ENCODE peak calls at places on chromosome 6, in five cellular contexts. N, B, K, Y and Z are unnamed samples.

GRCh38 chr6:168686831-168687730 is 246.1 kb downstream of the SMOC2 start:
- DNase-seq in N (no peak), B (peak; percentile 16), K (no peak), Y (no peak), Z (no peak)

GRCh38 chr6:111813247-111814162 is 59.7 kb downstream of the FYN start:
- DNase-seq in N (peak; percentile 50), B (no peak), K (no peak), Y (no peak), Z (no peak)

GRCh38 chr6:56004421-56004820 is 129.0 kb upstream of the BMP5 start:
- DNase-seq in N (peak; percentile 33), B (no peak), K (no peak), Y (no peak), Z (no peak)

GRCh38 chr6:154302111-154302752 is 54.4 kb downstream of the IPCEF1 start:
- DNase-seq in N (peak; percentile 56), B (no peak), K (no peak), Y (no peak), Z (no peak)

GRCh38 chr6:53042112-53042511 is 23.1 kb upstream of the FBXO9 start:
- DNase-seq in N (peak; percentile 94), B (no peak), K (no peak), Y (no peak), Z (no peak)

GRCh38 chr6:34575326-34575725 is 19.2 kb upstream of the SPDEF start:
- DNase-seq in N (no peak), B (no peak), K (no peak), Y (no peak), Z (no peak)

GRCh38 chr6:113649916-113650609 is 207.1 kb upstream of the MARCKS start:
- DNase-seq in N (peak; percentile 76), B (no peak), K (no peak), Y (no peak), Z (no peak)

GRCh38 chr6:142482249-142482648 is 180.4 kb downstream of the ADGRG6 start:
- DNase-seq in N (peak; percentile 14), B (no peak), K (no peak), Y (no peak), Z (no peak)

GRCh38 chr6:86724695-86725094 is 212.6 kb upstream of the HTR1E start:
- DNase-seq in N (no peak), B (no peak), K (no peak), Y (no peak), Z (no peak)

GRCh38 chr6:30287139-30287538 is 39.6 kb upstream of the TRIM39 start:
- DNase-seq in N (no peak), B (no peak), K (no peak), Y (no peak), Z (no peak)

GRCh38 chr6:72646604-72647485 is 25.0 kb downstream of the KCNQ5 start:
- DNase-seq in N (peak; percentile 85), B (no peak), K (no peak), Y (no peak), Z (no peak)

GRCh38 chr6:7580927-7581618 is 8.9 kb upstream of the SNRNP48 start:
- DNase-seq in N (no peak), B (no peak), K (no peak), Y (no peak), Z (no peak)

GRCh38 chr6:6798430-6798829 is 209.9 kb downstream of the LY86 start:
- DNase-seq in N (no peak), B (no peak), K (no peak), Y (no peak), Z (no peak)

GRCh38 chr6:17186925-17187324 is 85.1 kb downstream of the STMND1 start:
- DNase-seq in N (no peak), B (no peak), K (no peak), Y (no peak), Z (no peak)

GRCh38 chr6:31821301-31822037 is 6.1 kb upstream of the HSPA1B start:
- DNase-seq in N (no peak), B (peak; percentile 76), K (peak; percentile 84), Y (no peak), Z (peak; percentile 77)

GRCh38 chr6:23106951-23107350 is 537.6 kb downstream of the HDGFL1 start:
- DNase-seq in N (peak; percentile 41), B (no peak), K (no peak), Y (no peak), Z (no peak)

GRCh38 chr6:148827421-148827820 is 80.6 kb downstream of the UST start:
- DNase-seq in N (no peak), B (no peak), K (no peak), Y (no peak), Z (no peak)

GRCh38 chr6:71168233-71168765 is 120.3 kb upstream of the OGFRL1 start:
- DNase-seq in N (no peak), B (no peak), K (no peak), Y (no peak), Z (no peak)

GRCh38 chr6:148598690-148599089 is 148.1 kb upstream of the UST start:
- DNase-seq in N (no peak), B (no peak), K (no peak), Y (no peak), Z (no peak)

GRCh38 chr6:52725530-52726192 is 37.6 kb downstream of the GSTA2 start:
- DNase-seq in N (peak; percentile 93), B (no peak), K (no peak), Y (no peak), Z (no peak)

GRCh38 chr6:34243901-34244884 is 4.6 kb downstream of the SMIM29 start:
- DNase-seq in N (peak; percentile 91), B (peak; percentile 88), K (peak; percentile 86), Y (peak; percentile 53), Z (peak; percentile 58)

GRCh38 chr6:11207199-11207968 is 25.1 kb downstream of the NEDD9 start:
- DNase-seq in N (peak; percentile 100), B (peak; percentile 85), K (peak; percentile 70), Y (no peak), Z (peak; percentile 52)

GRCh38 chr6:50113114-50113857 is 63.6 kb upstream of the DEFB112 start:
- DNase-seq in N (peak; percentile 7), B (no peak), K (no peak), Y (no peak), Z (no peak)

GRCh38 chr6:34644716-34645115 is 51.9 kb downstream of the ILRUN start:
- DNase-seq in N (no peak), B (no peak), K (no peak), Y (no peak), Z (no peak)

GRCh38 chr6:3793545-3793944 is 42.0 kb upstream of the PXDC1 start:
- DNase-seq in N (no peak), B (no peak), K (no peak), Y (no peak), Z (no peak)

GRCh38 chr6:37389857-37390256 is 36.1 kb downstream of the RNF8 start:
- DNase-seq in N (no peak), B (no peak), K (no peak), Y (no peak), Z (no peak)

GRCh38 chr6:33433560-33434191 is 13.8 kb downstream of the SYNGAP1 start:
- DNase-seq in N (no peak), B (no peak), K (peak; percentile 72), Y (no peak), Z (no peak)

GRCh38 chr6:1789092-1789491 is 179.4 kb downstream of the FOXC1 start:
- DNase-seq in N (no peak), B (no peak), K (no peak), Y (no peak), Z (no peak)

GRCh38 chr6:3912366-3913076 is 63.3 kb downstream of the FAM50B start:
- DNase-seq in N (peak; percentile 25), B (peak; percentile 55), K (no peak), Y (no peak), Z (no peak)

GRCh38 chr6:3363296-3364025 is 93.4 kb downstream of the SLC22A23 start:
- DNase-seq in N (peak; percentile 80), B (no peak), K (no peak), Y (no peak), Z (no peak)

GRCh38 chr6:35328108-35328723 is 14.1 kb upstream of the PPARD start:
- DNase-seq in N (no peak), B (no peak), K (no peak), Y (no peak), Z (no peak)

GRCh38 chr6:165920896-165921671 is 246.6 kb downstream of the TBXT start:
- DNase-seq in N (no peak), B (no peak), K (no peak), Y (no peak), Z (no peak)

GRCh38 chr6:41306187-41306854 is 19.8 kb upstream of the TREM1 start:
- DNase-seq in N (peak; percentile 64), B (no peak), K (no peak), Y (no peak), Z (peak; percentile 67)

GRCh38 chr6:91879346-91879995 is 1292.6 kb upstream of the MAP3K7 start:
- DNase-seq in N (no peak), B (no peak), K (no peak), Y (no peak), Z (no peak)

GRCh38 chr6:16320533-16321340 is 82.3 kb downstream of the GMPR start:
- DNase-seq in N (no peak), B (no peak), K (peak; percentile 28), Y (no peak), Z (no peak)

GRCh38 chr6:142381845-142382378 is 80.1 kb downstream of the ADGRG6 start:
- DNase-seq in N (no peak), B (no peak), K (no peak), Y (no peak), Z (no peak)

GRCh38 chr6:101013612-101014195 is 132.6 kb upstream of the ASCC3 start:
- DNase-seq in N (peak; percentile 33), B (no peak), K (no peak), Y (no peak), Z (no peak)